ENCODE peak calls at places on chromosomes 11 and 22, in five cellular contexts. T, P, Q, X and A are unnamed samples. For H3K4me1, the result is how much of the 10 kb centered on the place peaks cover.

GRCh38 chr22:32270641-32271369 is 15.7 kb upstream of the SLC5A4 start:
- DNase-seq in T (no peak), P (no peak), Q (no peak), X (no peak), A (no peak)

GRCh38 chr11:114162719-114163123 is 103.2 kb downstream of the ZBTB16 start:
- DNase-seq in T (no peak), P (peak), Q (no peak), X (no peak), A (peak)

GRCh38 chr11:70225629-70226582 is 22.8 kb downstream of the FADD start:
- DNase-seq in T (no peak), P (no peak), Q (no peak), X (no peak), A (no peak)

GRCh38 chr11:19869466-19869865 is 156.8 kb downstream of the NAV2 start:
- DNase-seq in T (no peak), P (no peak), Q (no peak), X (no peak), A (no peak)

GRCh38 chr11:82960000-82960778 is 58.7 kb downstream of the DDIAS start:
- DNase-seq in T (no peak), P (no peak), Q (peak), X (no peak), A (no peak)

GRCh38 chr11:8100605-8101004 is 19.6 kb downstream of the TUB start:
- DNase-seq in T (no peak), P (no peak), Q (no peak), X (no peak), A (no peak)

GRCh38 chr11:99020324-99021225 is at the start of gene CNTN5:
- DNase-seq in T (peak), P (peak), Q (no peak), X (peak), A (peak)

GRCh38 chr22:31029276-31029675 is 51.8 kb upstream of the SMTN start:
- DNase-seq in T (no peak), P (no peak), Q (no peak), X (no peak), A (no peak)

GRCh38 chr22:48362736-48363404 is 1464.8 kb downstream of the BRD1 start:
- DNase-seq in T (no peak), P (no peak), Q (no peak), X (no peak), A (no peak)

GRCh38 chr11:117214404-117215110 is 15.4 kb downstream of the TAGLN start:
- DNase-seq in T (no peak), P (no peak), Q (no peak), X (no peak), A (no peak)

GRCh38 chr22:49623715-49624114 is 204.0 kb downstream of the BRD1 start:
- DNase-seq in T (no peak), P (no peak), Q (no peak), X (no peak), A (no peak)

GRCh38 chr22:19750666-19751490 is 9.7 kb upstream of the TBX1 start:
- DNase-seq in T (no peak), P (peak), Q (no peak), X (no peak), A (peak)

GRCh38 chr11:35804446-35805040 is 139.3 kb upstream of the LDLRAD3 start:
- DNase-seq in T (no peak), P (no peak), Q (no peak), X (no peak), A (no peak)

GRCh38 chr22:23161029-23161428 is 15.8 kb downstream of the RAB36 start:
- DNase-seq in T (no peak), P (no peak), Q (no peak), X (no peak), A (no peak)

GRCh38 chr11:100980156-100980555 is 149.5 kb downstream of the PGR start:
- DNase-seq in T (peak), P (peak), Q (no peak), X (no peak), A (peak)

GRCh38 chr22:43191831-43192230 is 4.9 kb upstream of the TTLL12 start:
- DNase-seq in T (no peak), P (no peak), Q (no peak), X (no peak), A (no peak)

GRCh38 chr22:44151661-44152060 is 29.1 kb upstream of the PARVG start:
- DNase-seq in T (no peak), P (no peak), Q (no peak), X (no peak), A (peak)

GRCh38 chr11:121459413-121460041 is 6.8 kb upstream of the SORL1-AS1 start:
- DNase-seq in T (peak), P (no peak), Q (no peak), X (no peak), A (no peak)

GRCh38 chr11:102914238-102915043 is 39.7 kb upstream of the MMP12 start:
- DNase-seq in T (peak), P (peak), Q (no peak), X (no peak), A (peak)

GRCh38 chr11:73322986-73323306 is 14.9 kb downstream of the ARHGEF17 start:
- DNase-seq in T (no peak), P (no peak), Q (no peak), X (no peak), A (no peak)

GRCh38 chr11:7457211-7457610 is 28.1 kb upstream of the OLFML1 start:
- DNase-seq in T (no peak), P (no peak), Q (no peak), X (no peak), A (no peak)

GRCh38 chr22:18992543-18993198 is 56.6 kb upstream of the PRODH start:
- DNase-seq in T (no peak), P (no peak), Q (no peak), X (no peak), A (no peak)

GRCh38 chr22:24156915-24157782 is 24.1 kb upstream of the SUSD2 start:
- DNase-seq in T (peak), P (peak), Q (peak), X (peak), A (peak)

GRCh38 chr11:119787074-119787461 is 58.1 kb upstream of the NECTIN1 start:
- DNase-seq in T (no peak), P (no peak), Q (no peak), X (no peak), A (no peak)

GRCh38 chr22:30695871-30696655 is 1.4 kb downstream of the OSBP2 start:
- DNase-seq in T (no peak), P (no peak), Q (no peak), X (no peak), A (no peak)

GRCh38 chr11:112967082-112967481 is 5.9 kb downstream of the NCAM1 start:
- DNase-seq in T (no peak), P (no peak), Q (no peak), X (no peak), A (no peak)

GRCh38 chr11:126416542-126417090 is 61.1 kb downstream of the ST3GAL4 start:
- DNase-seq in T (no peak), P (no peak), Q (peak), X (no peak), A (peak)

GRCh38 chr11:48019597-48019996 is 39.2 kb downstream of the PTPRJ start:
- DNase-seq in T (no peak), P (no peak), Q (no peak), X (no peak), A (no peak)

GRCh38 chr11:103035656-103036434 is 56.1 kb downstream of the DCUN1D5 start:
- DNase-seq in T (peak), P (peak), Q (peak), X (peak), A (peak)

GRCh38 chr11:2769779-2770555 is 70.2 kb upstream of the KCNQ1OT1 start:
- DNase-seq in T (no peak), P (no peak), Q (no peak), X (no peak), A (no peak)

GRCh38 chr22:24587251-24587650 is 5.6 kb downstream of the LRRC75B start:
- DNase-seq in T (no peak), P (no peak), Q (no peak), X (no peak), A (no peak)

GRCh38 chr11:87437844-87438223 is 400.1 kb downstream of the TMEM135 start:
- DNase-seq in T (no peak), P (no peak), Q (no peak), X (no peak), A (peak)

GRCh38 chr11:67504950-67505561 is at the start of gene PITPNM1:
- DNase-seq in T (peak), P (peak), Q (no peak), X (peak), A (peak)

GRCh38 chr11:67507242-67507890 is 596 bp downstream of the CDK2AP2 start:
- DNase-seq in T (no peak), P (peak), Q (no peak), X (peak), A (peak)

GRCh38 chr11:67505605-67506396 is 638 bp upstream of the PITPNM1 start:
- DNase-seq in T (peak), P (peak), Q (peak), X (peak), A (peak)

GRCh38 chr11:67507891-67508485 is at the start of gene CDK2AP2:
- DNase-seq in T (peak), P (peak), Q (peak), X (peak), A (peak)

GRCh38 chr11:67506426-67507032 is 1.4 kb upstream of the PITPNM1 start:
- DNase-seq in T (no peak), P (no peak), Q (no peak), X (no peak), A (no peak)
- H3K4me1 ChIP-seq in T (half or more), P (under half), Q (under half), X (under half), A (under half)

GRCh38 chr11:131666617-131667016 is 296.2 kb downstream of the NTM start:
- DNase-seq in T (no peak), P (no peak), Q (no peak), X (no peak), A (peak)
- TF ChIP-seq BHLHE40 in T (no peak), P (no peak), Q (no peak), X (no peak), A (no peak)

DNA sequence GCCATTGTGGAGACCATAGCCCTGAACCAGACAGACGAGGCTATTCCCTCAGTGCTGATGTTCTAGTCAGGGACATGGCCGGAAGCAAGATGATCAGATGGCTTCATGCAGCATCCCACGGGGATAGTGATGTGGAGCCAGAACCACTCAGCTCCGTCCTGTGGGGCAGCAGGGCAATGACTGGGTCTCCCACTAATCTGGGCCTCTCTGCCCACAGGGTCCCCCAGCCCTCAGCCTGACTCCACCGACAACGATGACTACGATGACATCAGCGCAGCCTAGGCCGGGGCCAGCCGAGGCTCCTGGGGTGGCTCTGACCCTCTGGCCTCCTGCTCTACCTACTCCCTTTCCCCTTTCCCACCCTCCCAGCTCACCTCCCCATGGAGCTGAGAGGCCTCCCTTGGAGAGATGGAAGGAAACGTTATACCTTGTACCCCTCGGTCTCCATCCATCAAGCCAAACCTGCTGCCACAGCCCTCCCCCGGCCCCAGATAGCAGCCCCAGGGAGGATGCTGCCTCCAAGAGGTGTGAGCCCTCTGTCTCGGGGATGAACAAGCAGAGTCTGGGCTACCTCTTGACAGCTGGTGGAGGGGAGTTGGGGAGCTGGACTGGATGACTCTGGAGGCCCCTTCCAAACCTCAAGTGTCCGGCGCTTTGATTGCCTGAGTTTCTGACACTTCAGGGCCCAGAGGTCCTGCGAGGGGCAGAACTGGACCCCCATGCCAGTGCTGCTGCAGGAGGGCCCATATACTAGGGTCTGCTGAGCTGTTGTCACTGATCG is 47.7 kb downstream of the CD6 start:
- DNase-seq in T (no peak), P (no peak), Q (no peak), X (no peak), A (no peak)
- H3K4me1 ChIP-seq in T (under half), P (under half), Q (under half), X (under half), A (under half)

GRCh38 chr22:39546889-39547586 is 14.5 kb upstream of the RPS19BP1 start:
- DNase-seq in T (no peak), P (no peak), Q (no peak), X (no peak), A (peak)
- TF ChIP-seq BHLHE40 in T (no peak), P (no peak), Q (no peak), X (no peak), A (peak)

GRCh38 chr22:46580940-46581579 is 39.1 kb upstream of the GRAMD4 start:
- DNase-seq in T (no peak), P (no peak), Q (no peak), X (no peak), A (no peak)
- H3K4me1 ChIP-seq in T (half or more), P (under half), Q (under half), X (under half), A (under half)

GRCh38 chr11:14384338-14384737 is 25.4 kb upstream of the RRAS2 start:
- DNase-seq in T (no peak), P (no peak), Q (no peak), X (no peak), A (peak)
- TF ChIP-seq BHLHE40 in T (no peak), P (no peak), Q (no peak), X (no peak), A (no peak)

DNA sequence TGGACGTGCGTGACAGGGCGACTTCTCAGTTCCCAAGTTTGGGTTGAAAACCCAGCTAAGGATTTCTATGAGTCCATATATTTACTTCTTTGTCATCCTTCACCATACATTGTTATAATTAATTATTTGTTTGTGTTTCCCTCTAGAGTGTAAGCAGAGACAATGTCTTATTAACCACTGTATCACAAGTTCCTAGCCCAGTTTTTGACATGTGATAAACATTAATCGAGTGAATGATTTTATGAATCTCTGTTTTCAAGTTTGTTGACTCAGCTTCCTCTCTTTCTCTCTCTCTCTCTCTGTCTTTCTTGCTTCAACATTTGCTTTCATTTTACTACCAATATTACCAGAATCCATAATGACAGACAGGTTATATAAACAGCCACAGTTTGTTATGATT is 1259.6 kb upstream of the TENM4 start:
- DNase-seq in T (no peak), P (no peak), Q (no peak), X (no peak), A (no peak)
- H3K4me1 ChIP-seq in T (under half), P (under half), Q (under half), X (under half), A (under half)

GRCh38 chr11:11230802-11231562 is 122.1 kb downstream of the CSNK2A3 start:
- DNase-seq in T (peak), P (peak), Q (peak), X (peak), A (no peak)

GRCh38 chr11:11237433-11237832 is 115.6 kb downstream of the CSNK2A3 start:
- DNase-seq in T (no peak), P (no peak), Q (no peak), X (no peak), A (no peak)

GRCh38 chr11:11227686-11228085 is 125.4 kb downstream of the CSNK2A3 start:
- DNase-seq in T (no peak), P (no peak), Q (no peak), X (no peak), A (no peak)

GRCh38 chr11:11229691-11230090 is 123.4 kb downstream of the CSNK2A3 start:
- DNase-seq in T (no peak), P (no peak), Q (no peak), X (no peak), A (peak)

DNA sequence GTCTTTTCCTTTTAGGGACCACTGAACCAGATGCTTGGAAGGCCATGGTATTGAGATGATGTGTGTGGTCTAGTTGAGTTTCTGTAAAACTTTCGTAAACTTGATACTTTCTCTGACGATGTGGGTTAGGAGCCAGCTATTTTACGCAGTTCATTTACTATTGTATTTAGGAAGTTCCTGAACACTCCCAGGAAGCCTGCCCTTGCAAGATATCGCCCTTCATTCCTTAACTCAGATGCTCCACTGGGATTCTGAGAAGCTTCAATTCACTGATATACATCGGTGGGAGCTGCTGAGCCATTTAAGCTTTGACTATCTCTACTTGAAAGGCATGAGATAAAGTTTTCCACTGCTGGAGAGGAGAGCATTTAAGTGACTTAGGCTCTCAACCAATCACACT is 121.3 kb downstream of the CSNK2A3 start:
- DNase-seq in T (no peak), P (no peak), Q (no peak), X (no peak), A (no peak)
- TF ChIP-seq BHLHE40 in T (no peak), P (no peak), Q (no peak), X (no peak), A (no peak)

GRCh38 chr11:12930850-12931249 is 78.3 kb upstream of the RASSF10 start:
- DNase-seq in T (peak), P (no peak), Q (no peak), X (no peak), A (no peak)
- H3K4me1 ChIP-seq in T (under half), P (under half), Q (under half), X (under half), A (under half)